ENCODE peak calls at places on chromosomes 11 and 22, in eight cellular contexts. E, Q, U, D, M, N, T and Y are unnamed samples.
A peak's percentile ranks its signal among the peaks of the same experiment; 100 is the strongest.

GRCh38 chr11:95924414-95924760 is 480 bp upstream of the MTMR2 start:
- DNase-seq in E (no peak), Q (no peak), U (peak; percentile 61), D (no peak), M (no peak), N (no peak), T (peak; percentile 18), Y (no peak)

GRCh38 chr11:110409174-110409573 is 20.6 kb upstream of the FDX1 start:
- DNase-seq in E (no peak), Q (no peak), U (no peak), D (no peak), M (peak; percentile 72), N (no peak), T (no peak), Y (no peak)

GRCh38 chr11:83044958-83045712 is 26.6 kb downstream of the RAB30 start:
- DNase-seq in E (peak; percentile 87), Q (no peak), U (peak; percentile 25), D (peak; percentile 18), M (no peak), N (no peak), T (no peak), Y (peak; percentile 82)

GRCh38 chr11:123233280-123233977 is 38.4 kb upstream of the CLMP start:
- DNase-seq in E (no peak), Q (no peak), U (no peak), D (no peak), M (no peak), N (no peak), T (no peak), Y (no peak)

GRCh38 chr22:37324340-37325023 is 42.2 kb downstream of the CYTH4 start:
- DNase-seq in E (no peak), Q (no peak), U (peak; percentile 50), D (no peak), M (no peak), N (peak; percentile 72), T (no peak), Y (no peak)

GRCh38 chr22:19878461-19879247 is 24.0 kb upstream of the GNB1L start:
- DNase-seq in E (no peak), Q (no peak), U (no peak), D (no peak), M (no peak), N (peak; percentile 34), T (no peak), Y (no peak)

GRCh38 chr22:32005453-32005852 is 37.6 kb upstream of the SLC5A1 start:
- DNase-seq in E (no peak), Q (no peak), U (no peak), D (no peak), M (no peak), N (no peak), T (no peak), Y (no peak)

GRCh38 chr22:42419328-42419881 is 12.8 kb downstream of the NFAM1 start:
- DNase-seq in E (no peak), Q (no peak), U (no peak), D (no peak), M (no peak), N (no peak), T (no peak), Y (no peak)

GRCh38 chr11:116217006-116217405 is 555.8 kb downstream of the BUD13 start:
- DNase-seq in E (peak; percentile 12), Q (peak; percentile 27), U (peak; percentile 83), D (peak; percentile 20), M (peak; percentile 10), N (no peak), T (peak; percentile 34), Y (no peak)

GRCh38 chr11:78344114-78344513 is 73.5 kb downstream of the GAB2 start:
- DNase-seq in E (no peak), Q (no peak), U (no peak), D (no peak), M (no peak), N (no peak), T (no peak), Y (no peak)

GRCh38 chr11:111391328-111392124 is 12.5 kb upstream of the POU2AF1 start:
- DNase-seq in E (no peak), Q (no peak), U (no peak), D (no peak), M (no peak), N (no peak), T (no peak), Y (no peak)

GRCh38 chr11:11587122-11587521 is 34.7 kb downstream of the GALNT18 start:
- DNase-seq in E (no peak), Q (no peak), U (no peak), D (no peak), M (no peak), N (no peak), T (no peak), Y (no peak)

GRCh38 chr22:43270949-43271348 is 72.2 kb downstream of the SCUBE1 start:
- DNase-seq in E (no peak), Q (no peak), U (no peak), D (no peak), M (no peak), N (no peak), T (no peak), Y (no peak)

GRCh38 chr11:76658651-76659650 is 11.6 kb downstream of the LRRC32 start:
- DNase-seq in E (no peak), Q (no peak), U (no peak), D (no peak), M (no peak), N (no peak), T (no peak), Y (no peak)

GRCh38 chr11:132539590-132540368 is 992.5 kb downstream of the OPCML start:
- DNase-seq in E (no peak), Q (no peak), U (no peak), D (no peak), M (no peak), N (no peak), T (no peak), Y (no peak)

GRCh38 chr11:11427185-11427944 is 74.3 kb upstream of the CSNK2A3 start:
- DNase-seq in E (no peak), Q (no peak), U (no peak), D (no peak), M (no peak), N (no peak), T (no peak), Y (no peak)

GRCh38 chr11:84103096-84103495 is 816.9 kb upstream of the CCDC90B start:
- DNase-seq in E (no peak), Q (no peak), U (peak; percentile 8), D (no peak), M (no peak), N (no peak), T (no peak), Y (no peak)

GRCh38 chr11:7691759-7692334 is 14.4 kb downstream of the OVCH2 start:
- DNase-seq in E (no peak), Q (no peak), U (no peak), D (no peak), M (no peak), N (no peak), T (no peak), Y (no peak)

DNA sequence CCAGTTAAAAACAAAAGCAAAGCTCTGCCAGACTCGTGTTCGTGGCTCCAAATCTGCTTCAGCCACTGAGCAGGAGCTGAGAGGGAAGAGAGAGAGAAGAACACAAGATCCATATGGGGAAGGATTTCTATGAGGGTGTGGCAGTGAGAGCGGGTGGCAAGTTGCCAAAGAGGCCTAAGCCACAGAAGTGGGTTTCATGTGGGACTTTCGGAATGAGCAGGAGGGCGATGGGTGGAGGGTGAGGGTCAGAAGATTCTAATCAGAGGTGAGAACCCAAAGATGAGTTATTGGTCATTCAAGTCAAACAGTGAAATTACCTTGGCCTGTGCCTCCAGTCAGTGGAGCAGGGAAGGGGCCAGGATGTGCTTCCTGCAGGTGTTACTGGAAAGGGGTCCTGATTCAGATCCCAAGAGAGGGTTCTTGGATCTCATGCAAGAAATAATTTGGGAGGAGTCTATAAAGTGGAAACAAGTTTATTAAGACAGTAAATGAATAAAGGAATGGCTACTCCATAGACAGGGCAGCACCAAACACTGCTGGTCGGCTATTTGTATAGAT is 40.5 kb upstream of the TOP3B start:
- DNase-seq in E (no peak), Q (no peak), U (no peak), D (peak; percentile 69), M (no peak), N (no peak), T (no peak), Y (no peak)
- TF ChIP-seq REST in E (no peak), Q (no peak), U (no peak), D (no peak), M (no peak), N (no peak), T (no peak), Y (no peak)

GRCh38 chr11:72685560-72686480 is 11.6 kb upstream of the PDE2A start:
- DNase-seq in E (no peak), Q (no peak), U (no peak), D (no peak), M (no peak), N (peak; percentile 66), T (no peak), Y (no peak)
- TF ChIP-seq REST in E (no peak), Q (no peak), U (no peak), D (no peak), M (no peak), N (no peak), T (no peak), Y (no peak)

GRCh38 chr11:114027396-114027795 is 32.1 kb upstream of the ZBTB16 start:
- DNase-seq in E (no peak), Q (no peak), U (no peak), D (no peak), M (no peak), N (no peak), T (no peak), Y (no peak)

GRCh38 chr11:114027941-114028340 is 31.6 kb upstream of the ZBTB16 start:
- DNase-seq in E (no peak), Q (no peak), U (no peak), D (no peak), M (no peak), N (no peak), T (no peak), Y (no peak)

GRCh38 chr11:114025329-114025907 is 34.1 kb upstream of the ZBTB16 start:
- DNase-seq in E (no peak), Q (no peak), U (no peak), D (no peak), M (no peak), N (no peak), T (no peak), Y (no peak)

GRCh38 chr11:114031599-114032320 is 27.8 kb upstream of the ZBTB16 start:
- DNase-seq in E (no peak), Q (no peak), U (no peak), D (no peak), M (no peak), N (no peak), T (no peak), Y (no peak)

DNA sequence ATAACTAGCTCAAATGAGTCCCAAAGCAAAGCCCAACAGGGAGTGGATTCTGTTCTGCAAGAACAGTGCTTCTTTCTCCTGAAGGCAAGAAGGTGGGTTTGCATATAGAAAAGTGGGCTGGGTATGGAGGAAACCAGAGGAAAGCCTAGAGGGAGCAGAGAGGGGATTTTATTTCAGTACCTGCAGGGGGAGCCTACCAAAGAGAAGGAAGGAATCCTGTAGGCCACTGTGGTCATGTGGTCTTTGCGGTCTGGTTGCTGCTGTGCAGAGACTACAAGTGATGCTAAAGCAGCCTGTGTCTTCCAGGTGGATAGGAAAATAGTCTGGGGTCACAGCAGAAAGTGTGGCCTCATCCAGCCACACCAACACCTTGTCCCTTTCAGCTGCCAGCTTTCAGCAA is 33.2 kb upstream of the ZBTB16 start:
- DNase-seq in E (no peak), Q (no peak), U (peak; percentile 83), D (peak; percentile 22), M (peak; percentile 18), N (no peak), T (peak; percentile 18), Y (no peak)
- TF ChIP-seq REST in E (no peak), Q (no peak), U (no peak), D (no peak), M (no peak), N (no peak), T (no peak), Y (no peak)

GRCh38 chr11:87223816-87224215 is 186.1 kb downstream of the TMEM135 start:
- DNase-seq in E (no peak), Q (no peak), U (no peak), D (no peak), M (no peak), N (no peak), T (no peak), Y (no peak)
- TF ChIP-seq REST in E (no peak), Q (no peak), U (no peak), D (no peak), M (no peak), N (no peak), T (no peak), Y (no peak)